ENCODE peak calls at places on chromosomes 1 and 21, in nine cellular contexts. F, O, H, S, E, Z, J, Q and D are unnamed samples. For H3K9me3, the result is how much of the 10 kb centered on the place peaks cover.

GRCh38 chr1:46520063-46520911 is 30.7 kb downstream of the DMBX1 start:
- DNase-seq in F (no peak), O (no peak), H (no peak), S (no peak), E (peak), Z (peak), J (no peak), Q (peak), D (peak)

GRCh38 chr1:115809847-115810246 is 31.1 kb downstream of the NHLH2 start:
- DNase-seq in F (no peak), O (no peak), H (no peak), S (no peak), E (no peak), Z (no peak), J (no peak), Q (no peak), D (no peak)

GRCh38 chr1:45574105-45574626 is 9.7 kb upstream of the NASP start:
- DNase-seq in F (no peak), O (no peak), H (no peak), S (no peak), E (no peak), Z (no peak), J (peak), Q (no peak), D (no peak)

GRCh38 chr1:167984886-167985489 is 48.1 kb upstream of the MPC2 start:
- DNase-seq in F (no peak), O (no peak), H (no peak), S (no peak), E (no peak), Z (no peak), J (no peak), Q (no peak), D (no peak)

GRCh38 chr1:13583592-13583963 is at the start of gene PDPN:
- DNase-seq in F (peak), O (no peak), H (no peak), S (no peak), E (peak), Z (no peak), J (peak), Q (no peak), D (peak)

GRCh38 chr1:212488436-212489283 is 55.9 kb downstream of the NENF start:
- DNase-seq in F (peak), O (no peak), H (no peak), S (no peak), E (no peak), Z (no peak), J (peak), Q (peak), D (peak)

GRCh38 chr1:37670133-37670532 is 22.2 kb upstream of the CDCA8 start:
- DNase-seq in F (no peak), O (no peak), H (no peak), S (no peak), E (no peak), Z (no peak), J (no peak), Q (no peak), D (no peak)

GRCh38 chr1:244319283-244320132 is 132.2 kb downstream of the ADSS2 start:
- DNase-seq in F (no peak), O (no peak), H (no peak), S (peak), E (peak), Z (no peak), J (no peak), Q (peak), D (peak)

GRCh38 chr1:54645806-54646676 is 4.5 kb downstream of the MROH7 start:
- DNase-seq in F (no peak), O (no peak), H (no peak), S (no peak), E (no peak), Z (no peak), J (no peak), Q (peak), D (no peak)

GRCh38 chr1:44545961-44546360 is 128.3 kb downstream of the TMEM53 start:
- DNase-seq in F (no peak), O (no peak), H (no peak), S (no peak), E (no peak), Z (peak), J (no peak), Q (no peak), D (no peak)

GRCh38 chr1:41540886-41541591 is 56.6 kb upstream of the EDN2 start:
- DNase-seq in F (no peak), O (no peak), H (no peak), S (no peak), E (no peak), Z (no peak), J (peak), Q (peak), D (no peak)

GRCh38 chr1:43237131-43237530 is 32.7 kb upstream of the TMEM125 start:
- DNase-seq in F (no peak), O (no peak), H (no peak), S (no peak), E (no peak), Z (no peak), J (no peak), Q (peak), D (peak)

GRCh38 chr1:37509181-37509580 is 5.4 kb downstream of the MEAF6 start:
- DNase-seq in F (no peak), O (no peak), H (no peak), S (no peak), E (no peak), Z (no peak), J (no peak), Q (peak), D (peak)

GRCh38 chr1:64398937-64399336 is 71.0 kb upstream of the CACHD1 start:
- DNase-seq in F (no peak), O (no peak), H (no peak), S (no peak), E (no peak), Z (no peak), J (no peak), Q (no peak), D (no peak)

GRCh38 chr1:41396084-41396483 is 34.9 kb downstream of the FOXO6 start:
- DNase-seq in F (no peak), O (no peak), H (no peak), S (no peak), E (no peak), Z (no peak), J (no peak), Q (no peak), D (no peak)

GRCh38 chr1:77948841-77949424 is 29.9 kb downstream of the FUBP1 start:
- DNase-seq in F (peak), O (peak), H (no peak), S (no peak), E (no peak), Z (peak), J (no peak), Q (peak), D (peak)

GRCh38 chr1:19435181-19435580 is 50.2 kb downstream of the CAPZB start:
- DNase-seq in F (no peak), O (peak), H (no peak), S (no peak), E (no peak), Z (no peak), J (no peak), Q (peak), D (peak)

GRCh38 chr1:114492978-114493377 is 18.0 kb downstream of the TRIM33 start:
- DNase-seq in F (no peak), O (no peak), H (no peak), S (no peak), E (no peak), Z (no peak), J (no peak), Q (no peak), D (no peak)

GRCh38 chr1:224510880-224511645 is 76.5 kb upstream of the WDR26 start:
- DNase-seq in F (no peak), O (no peak), H (no peak), S (no peak), E (no peak), Z (no peak), J (no peak), Q (peak), D (peak)

GRCh38 chr1:248681651-248682050 is 20.9 kb downstream of the OR14I1 start:
- DNase-seq in F (no peak), O (no peak), H (no peak), S (no peak), E (no peak), Z (no peak), J (no peak), Q (no peak), D (no peak)

GRCh38 chr1:32111040-32111628 is 3.3 kb downstream of the KPNA6 start:
- DNase-seq in F (no peak), O (no peak), H (no peak), S (no peak), E (no peak), Z (no peak), J (no peak), Q (no peak), D (no peak)

GRCh38 chr1:59499956-59500569 is 203.2 kb downstream of the FGGY start:
- DNase-seq in F (no peak), O (peak), H (no peak), S (no peak), E (no peak), Z (no peak), J (no peak), Q (no peak), D (no peak)

GRCh38 chr1:2349821-2350220 is 41.5 kb downstream of the MORN1 start:
- DNase-seq in F (no peak), O (no peak), H (no peak), S (no peak), E (no peak), Z (no peak), J (peak), Q (no peak), D (no peak)

GRCh38 chr1:111976332-111976731 is 13.1 kb downstream of the KCND3 start:
- DNase-seq in F (no peak), O (no peak), H (no peak), S (no peak), E (no peak), Z (no peak), J (no peak), Q (no peak), D (no peak)

GRCh38 chr1:1091344-1092148 is 17.4 kb upstream of the RNF223 start:
- DNase-seq in F (no peak), O (no peak), H (no peak), S (no peak), E (peak), Z (no peak), J (no peak), Q (no peak), D (no peak)

GRCh38 chr21:40964691-40965090 is 117.7 kb upstream of the DSCAM start:
- DNase-seq in F (no peak), O (no peak), H (no peak), S (no peak), E (no peak), Z (no peak), J (no peak), Q (no peak), D (no peak)

GRCh38 chr1:228245111-228245510 is 37.3 kb downstream of the OBSCN start:
- DNase-seq in F (no peak), O (no peak), H (no peak), S (no peak), E (no peak), Z (no peak), J (no peak), Q (no peak), D (no peak)
- H3K9me3 ChIP-seq in F (under half), O (under half), H (under half), S (under half), E (under half), Z (under half), J (under half), Q (under half), D (half or more)

GRCh38 chr1:91755176-91755575 is 130.8 kb downstream of the TGFBR3 start:
- DNase-seq in F (no peak), O (no peak), H (no peak), S (no peak), E (no peak), Z (no peak), J (peak), Q (peak), D (no peak)
- H3K27ac ChIP-seq in F (peak), O (no peak), H (no peak), S (no peak), E (no peak), Z (no peak), J (peak), Q (no peak), D (no peak)

GRCh38 chr1:203275656-203276272 is 29.6 kb upstream of the BTG2 start:
- DNase-seq in F (no peak), O (no peak), H (no peak), S (no peak), E (no peak), Z (no peak), J (no peak), Q (no peak), D (no peak)

GRCh38 chr1:203274603-203275381 is 30.5 kb upstream of the BTG2 start:
- DNase-seq in F (no peak), O (no peak), H (no peak), S (no peak), E (no peak), Z (no peak), J (no peak), Q (peak), D (peak)

GRCh38 chr1:203273206-203273868 is 32.0 kb upstream of the BTG2 start:
- DNase-seq in F (peak), O (peak), H (no peak), S (peak), E (peak), Z (peak), J (peak), Q (peak), D (peak)

GRCh38 chr1:203272633-203273205 is 32.6 kb upstream of the BTG2 start:
- DNase-seq in F (no peak), O (no peak), H (no peak), S (no peak), E (no peak), Z (no peak), J (no peak), Q (no peak), D (no peak)

GRCh38 chr1:203273869-203274602 is 31.3 kb upstream of the BTG2 start:
- DNase-seq in F (no peak), O (no peak), H (no peak), S (no peak), E (no peak), Z (no peak), J (no peak), Q (no peak), D (no peak)
- H3K9me3 ChIP-seq in F (under half), O (under half), H (under half), S (under half), E (under half), Z (under half), J (under half), Q (under half), D (under half)

GRCh38 chr1:33387512-33388079 is 43.3 kb downstream of the PHC2 start:
- DNase-seq in F (no peak), O (no peak), H (no peak), S (no peak), E (no peak), Z (no peak), J (no peak), Q (peak), D (peak)

GRCh38 chr1:33390550-33390949 is 40.3 kb downstream of the PHC2 start:
- DNase-seq in F (no peak), O (no peak), H (no peak), S (no peak), E (no peak), Z (no peak), J (no peak), Q (peak), D (peak)

GRCh38 chr1:33391669-33392068 is 39.2 kb downstream of the PHC2 start:
- DNase-seq in F (no peak), O (no peak), H (no peak), S (no peak), E (no peak), Z (no peak), J (no peak), Q (no peak), D (no peak)

GRCh38 chr1:33392639-33393038 is 38.3 kb downstream of the PHC2 start:
- DNase-seq in F (no peak), O (no peak), H (no peak), S (no peak), E (no peak), Z (no peak), J (no peak), Q (peak), D (peak)

GRCh38 chr1:33388989-33389771 is 41.7 kb downstream of the PHC2 start:
- DNase-seq in F (no peak), O (no peak), H (no peak), S (no peak), E (no peak), Z (no peak), J (no peak), Q (peak), D (peak)
- H3K27ac ChIP-seq in F (no peak), O (no peak), H (no peak), S (no peak), E (no peak), Z (no peak), J (no peak), Q (peak), D (peak)

GRCh38 chr1:236166041-236166440 is 23.7 kb downstream of the GPR137B start:
- DNase-seq in F (no peak), O (no peak), H (no peak), S (no peak), E (no peak), Z (no peak), J (no peak), Q (no peak), D (no peak)
- H3K9me3 ChIP-seq in F (under half), O (under half), H (under half), S (under half), E (under half), Z (under half), J (under half), Q (under half), D (under half)

DNA sequence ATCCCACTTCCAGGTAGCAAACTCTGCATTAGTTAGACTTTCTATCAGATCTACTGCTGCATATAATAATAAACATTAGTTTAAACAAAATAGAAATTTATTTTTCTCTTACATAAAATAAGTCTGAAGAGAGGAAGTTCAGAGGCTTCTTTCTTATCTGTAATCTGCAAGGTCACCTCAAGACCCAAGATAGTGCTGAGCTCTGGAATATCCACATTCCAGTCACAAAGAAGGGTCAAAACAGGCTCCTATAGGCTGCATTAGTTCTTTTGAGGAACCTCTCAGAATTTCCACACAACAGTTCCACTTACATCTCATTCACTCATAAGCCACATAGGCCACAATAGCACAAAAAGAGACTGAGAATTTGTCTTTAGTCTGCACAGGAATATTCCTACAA is 15.3 kb downstream of the DYNLT5 start:
- DNase-seq in F (no peak), O (no peak), H (no peak), S (no peak), E (no peak), Z (no peak), J (no peak), Q (no peak), D (no peak)
- H3K27ac ChIP-seq in F (no peak), O (no peak), H (no peak), S (no peak), E (no peak), Z (no peak), J (no peak), Q (no peak), D (no peak)